ENCODE peak calls at places on chromosomes 11 and 22, in five cellular contexts. M is endothelial cell, U is fibroblast of the conjunctiva, X is iPS-NIHi11, S is glutamatergic neuron. Q is an unnamed sample.

GRCh38 chr11:33687733-33688479 is 12.7 kb downstream of the C11orf91 start:
- DNase-seq in M (peak; percentile 60), U (peak; percentile 53), X (peak; percentile 69), S (peak; percentile 58), Q (no peak)

GRCh38 chr11:20474176-20474950 is 86.8 kb downstream of the PRMT3 start:
- DNase-seq in M (no peak), U (no peak), X (no peak), S (peak; percentile 31), Q (no peak)

GRCh38 chr11:35593143-35593542 is 25.1 kb upstream of the FJX1 start:
- DNase-seq in M (no peak), U (peak; percentile 65), X (peak; percentile 22), S (no peak), Q (no peak)

GRCh38 chr22:17366830-17367229 is 2.4 kb upstream of the CECR2 start:
- DNase-seq in M (peak; percentile 70), U (no peak), X (peak; percentile 78), S (peak; percentile 82), Q (no peak)

GRCh38 chr22:30650508-30651116 is 15.0 kb downstream of the SLC35E4 start:
- DNase-seq in M (peak; percentile 22), U (no peak), X (no peak), S (no peak), Q (no peak)

GRCh38 chr11:43268161-43268560 is 43.6 kb upstream of the API5 start:
- DNase-seq in M (no peak), U (no peak), X (no peak), S (peak; percentile 34), Q (no peak)

GRCh38 chr11:1893581-1894359 is 2.1 kb upstream of the PRR33 start:
- DNase-seq in M (no peak), U (no peak), X (no peak), S (no peak), Q (no peak)

GRCh38 chr11:130054966-130055365 is 14.7 kb upstream of the APLP2 start:
- DNase-seq in M (no peak), U (no peak), X (no peak), S (no peak), Q (no peak)

GRCh38 chr11:119361056-119361787 is 14.7 kb upstream of the MFRP start:
- DNase-seq in M (no peak), U (peak; percentile 78), X (no peak), S (no peak), Q (no peak)

GRCh38 chr11:13260196-13260962 is 17.2 kb upstream of the BMAL1 start:
- DNase-seq in M (no peak), U (no peak), X (no peak), S (no peak), Q (no peak)